ENCODE peak calls at places on chromosomes 2 and 18, in seven cellular contexts. G is kidney, A is fibroblast of the aortic adventitia, E is esophagus muscularis mucosa, U is cardiac fibroblast, Z is psoas muscle, C is dorsolateral prefrontal cortex. D is an unnamed sample.
A peak's percentile ranks its signal among the peaks of the same experiment; 100 is the strongest.

GRCh38 chr2:191155608-191156071 is 4.8 kb upstream of the STAT4 start:
- DNase-seq in Z (no peak), E (no peak), A (peak; percentile 78), G (no peak), C (no peak), U (peak; percentile 75), D (peak; percentile 55)

GRCh38 chr2:153163055-153163454 is 315.5 kb downstream of the RPRM start:
- DNase-seq in C (no peak), G (no peak), U (peak; percentile 7), Z (no peak), A (no peak), E (no peak), D (peak; percentile 67)

GRCh38 chr2:19574788-19575260 is 216.4 kb upstream of the OSR1 start:
- DNase-seq in G (peak; percentile 73), A (peak; percentile 93), U (peak; percentile 83), Z (peak; percentile 81), C (no peak), E (no peak), D (no peak)

GRCh38 chr2:42853571-42854206 is 61.3 kb upstream of the HAAO start:
- DNase-seq in A (no peak), E (no peak), U (no peak), G (no peak), Z (peak; percentile 30), C (no peak), D (no peak)

GRCh38 chr2:152056418-152056817 is 42.4 kb downstream of the CACNB4 start:
- DNase-seq in U (no peak), E (no peak), A (no peak), Z (no peak), G (no peak), C (no peak), D (no peak)

GRCh38 chr2:134657650-134658250 is 61.0 kb downstream of the TMEM163 start:
- DNase-seq in G (no peak), A (peak; percentile 1), U (peak; percentile 22), E (no peak), C (no peak), Z (no peak), D (peak; percentile 45)

GRCh38 chr18:14086459-14087231 is 45.6 kb downstream of the ZNF519 start:
- DNase-seq in C (no peak), Z (no peak), G (no peak), E (no peak), A (peak; percentile 59), U (peak; percentile 63), D (peak; percentile 46)

GRCh38 chr18:63249781-63250180 is 69.8 kb downstream of the BCL2 start:
- DNase-seq in E (peak; percentile 91), Z (no peak), U (no peak), A (no peak), C (no peak), G (no peak), D (no peak)

GRCh38 chr18:26185267-26185666 is 41.0 kb upstream of the TAF4B start:
- DNase-seq in E (no peak), G (no peak), U (no peak), Z (no peak), C (no peak), A (peak; percentile 1), D (peak; percentile 25)

GRCh38 chr2:135121016-135121657 is 69.0 kb downstream of the RAB3GAP1 start:
- DNase-seq in Z (no peak), E (no peak), C (no peak), A (no peak), G (no peak), U (no peak), D (no peak)

GRCh38 chr18:43465483-43465882 is 188.2 kb upstream of the SYT4 start:
- DNase-seq in U (no peak), G (no peak), C (no peak), A (no peak), Z (no peak), E (no peak), D (no peak)

GRCh38 chr18:13420969-13421686 is 202.6 kb downstream of the LDLRAD4 start:
- DNase-seq in A (no peak), G (no peak), Z (peak; percentile 50), E (no peak), U (no peak), C (no peak), D (no peak)

GRCh38 chr2:65550246-65550645 is 117.8 kb upstream of the SPRED2 start:
- DNase-seq in A (no peak), Z (no peak), E (no peak), G (no peak), U (no peak), C (no peak), D (no peak)

GRCh38 chr2:127641846-127642510 is 4.0 kb upstream of the GPR17 start:
- DNase-seq in Z (no peak), E (no peak), C (no peak), G (no peak), U (no peak), A (no peak), D (no peak)

GRCh38 chr2:68217729-68218128 is 34.6 kb downstream of the PPP3R1 start:
- DNase-seq in Z (no peak), A (no peak), G (no peak), E (no peak), C (no peak), U (no peak), D (no peak)

GRCh38 chr18:76347341-76347740 is 147.7 kb downstream of the ZNF516 start:
- DNase-seq in A (no peak), Z (no peak), E (peak; percentile 86), C (no peak), U (no peak), G (no peak), D (no peak)

GRCh38 chr18:34938102-34938501 is 103.1 kb upstream of the MAPRE2 start:
- DNase-seq in C (no peak), Z (no peak), G (no peak), E (no peak), U (no peak), A (no peak), D (no peak)

GRCh38 chr2:158795110-158795924 is at the start of gene DAPL1:
- DNase-seq in C (no peak), A (no peak), U (no peak), Z (no peak), E (peak; percentile 60), G (no peak), D (peak; percentile 30)

GRCh38 chr2:237045449-237045848 is 40.2 kb upstream of the COPS8 start:
- DNase-seq in Z (no peak), A (no peak), G (no peak), C (no peak), E (no peak), U (no peak), D (no peak)

GRCh38 chr2:98786179-98786578 is 55.2 kb upstream of the MGAT4A start:
- DNase-seq in E (no peak), Z (no peak), U (no peak), A (no peak), C (no peak), G (no peak), D (no peak)

GRCh38 chr2:14978836-14979235 is 346.3 kb downstream of the LRATD1 start:
- DNase-seq in G (no peak), Z (no peak), C (no peak), A (no peak), E (no peak), U (no peak), D (peak; percentile 64)

GRCh38 chr18:58682429-58683069 is 11.3 kb downstream of the MALT1 start:
- DNase-seq in C (no peak), Z (peak; percentile 61), E (peak; percentile 80), U (peak; percentile 84), G (peak; percentile 85), A (peak; percentile 71), D (peak; percentile 94)

DNA sequence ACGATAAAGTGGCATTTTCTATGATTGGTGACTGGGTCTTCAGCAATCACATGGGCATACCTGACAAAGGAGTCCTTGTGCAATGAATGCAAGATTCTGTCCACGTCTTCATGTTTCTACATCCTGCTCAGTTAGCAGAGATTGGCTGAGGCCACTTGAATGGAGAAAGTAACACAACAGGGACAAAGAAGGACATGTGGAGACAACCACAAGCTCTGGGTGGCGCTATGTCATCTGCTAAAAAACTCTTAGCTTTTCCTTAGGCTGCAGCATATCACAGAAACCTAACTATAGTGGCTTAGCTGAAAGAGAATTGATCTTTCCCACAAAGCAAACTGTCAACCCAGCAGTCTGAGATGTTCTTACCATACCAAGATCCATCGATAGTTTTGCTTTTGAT is 1109.7 kb downstream of the SOCS6 start:
- DNase-seq in A (peak; percentile 37), Z (no peak), E (no peak), U (peak; percentile 36), C (peak; percentile 42), G (no peak), D (peak; percentile 45)
- TF ChIP-seq CTCF in A (peak; percentile 35), Z (no peak), E (no peak), U (peak; percentile 28), C (peak; percentile 65), G (peak; percentile 57), D (peak; percentile 41)

DNA sequence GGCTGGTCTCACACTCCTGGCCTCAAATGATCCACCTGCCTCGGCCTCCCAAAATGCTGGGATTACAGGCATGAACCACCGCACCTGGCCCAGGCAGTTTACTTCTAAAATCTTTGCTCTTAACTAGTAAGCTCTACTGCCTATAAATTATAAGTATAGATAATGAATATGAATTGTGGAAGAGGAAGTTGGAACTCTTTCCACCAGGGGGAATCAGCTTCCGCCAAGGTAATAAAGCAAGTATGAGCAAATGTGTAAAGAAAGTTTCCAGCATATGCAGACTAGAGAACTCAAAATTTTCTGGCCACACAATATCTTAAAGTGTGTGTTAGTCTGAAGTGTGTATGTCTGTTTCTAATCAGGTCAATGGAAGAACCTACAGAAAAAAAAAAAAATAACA is 68.0 kb downstream of the RMDN2 start:
- DNase-seq in C (no peak), U (no peak), G (no peak), A (peak; percentile 25), Z (no peak), E (no peak), D (peak; percentile 18)
- TF ChIP-seq CTCF in C (no peak), U (no peak), G (peak; percentile 5), A (no peak), Z (no peak), E (no peak), D (no peak)

DNA sequence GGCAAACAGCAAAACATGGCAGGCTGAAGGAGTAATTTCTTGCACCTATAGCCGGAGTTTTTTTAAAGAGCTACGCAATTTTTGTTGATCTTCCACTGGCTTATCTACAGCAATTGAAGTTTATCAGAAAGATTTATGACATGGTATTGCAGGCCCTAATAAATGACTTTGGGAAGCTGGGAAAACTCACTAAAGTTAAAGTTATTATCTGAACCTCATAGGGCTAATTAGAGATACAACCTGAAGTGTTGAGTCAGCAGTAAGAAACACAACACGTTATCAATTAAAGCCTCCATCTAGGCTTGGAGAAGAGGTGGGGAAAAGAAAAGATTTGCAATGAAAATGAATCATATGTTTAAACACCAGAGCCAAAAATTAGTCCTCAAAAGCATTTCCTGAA is 915.8 kb downstream of the NRXN1 start:
- DNase-seq in G (no peak), C (no peak), A (no peak), E (no peak), Z (no peak), U (no peak), D (no peak)
- TF ChIP-seq CTCF in G (no peak), C (no peak), A (no peak), E (no peak), Z (no peak), U (no peak), D (no peak)

DNA sequence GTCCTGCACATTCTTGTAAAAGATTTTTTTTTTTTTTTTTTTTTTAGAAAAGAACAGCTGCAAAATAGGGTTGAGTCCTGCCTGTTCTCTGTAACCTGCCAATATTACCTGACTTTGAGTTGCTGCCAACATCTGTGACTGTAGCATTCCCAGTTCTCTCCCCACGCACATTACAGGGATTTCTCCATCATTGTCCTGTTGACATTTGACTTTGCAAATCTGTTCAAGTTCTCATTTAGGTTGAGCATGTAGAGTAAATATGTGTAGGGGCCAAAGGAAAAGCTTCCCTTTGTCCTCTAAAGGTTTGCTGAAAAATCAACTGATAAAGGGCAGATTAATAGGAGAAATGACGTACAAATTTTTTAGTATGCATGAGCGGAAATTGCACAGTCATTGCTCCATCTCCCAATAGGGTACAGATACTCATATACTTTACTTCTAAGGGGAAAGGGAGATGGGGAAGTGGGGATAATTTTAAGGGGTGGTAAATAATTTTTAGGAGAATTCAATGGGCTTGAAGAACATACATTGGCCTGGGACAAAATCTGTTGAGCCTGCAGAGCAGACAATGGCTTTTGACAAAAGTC is 385.5 kb downstream of the PIK3C3 start:
- DNase-seq in E (no peak), G (no peak), U (no peak), Z (no peak), A (no peak), C (no peak), D (peak; percentile 5)
- TF ChIP-seq CTCF in E (no peak), G (no peak), U (no peak), Z (no peak), A (no peak), C (no peak), D (no peak)